ENCODE peak calls at places on chromosomes 7 and 10, in seven cellular contexts. E, S, T, J, L, Y and O are unnamed samples.

GRCh38 chr7:1169409-1170368 is 9.7 kb upstream of the ZFAND2A start:
- DNase-seq in S (peak; percentile 80), J (peak; percentile 91), T (peak; percentile 96), L (peak; percentile 90), E (peak; percentile 61), Y (peak; percentile 36), O (peak; percentile 58)

GRCh38 chr10:42960491-42961155 is 116.2 kb upstream of the RET start:
- DNase-seq in J (no peak), L (peak; percentile 39), S (peak; percentile 19), T (peak; percentile 23), Y (peak; percentile 85), E (peak; percentile 71), O (no peak)

GRCh38 chr7:106216517-106217088 is 68.2 kb downstream of the NAMPT start:
- DNase-seq in T (peak; percentile 52), L (no peak), J (no peak), E (peak; percentile 89), Y (peak; percentile 99), S (peak; percentile 51), O (no peak)

GRCh38 chr10:110802551-110803238 is 69.0 kb upstream of the PDCD4 start:
- DNase-seq in J (peak; percentile 11), S (peak; percentile 86), Y (no peak), L (peak; percentile 79), E (peak; percentile 81), T (peak; percentile 88), O (peak; percentile 78)

GRCh38 chr10:74863508-74863907 is 37.1 kb downstream of the KAT6B start:
- DNase-seq in L (no peak), Y (no peak), T (no peak), S (no peak), E (no peak), J (no peak), O (no peak)

GRCh38 chr7:6294839-6295238 is 22.4 kb upstream of the CYTH3 start:
- DNase-seq in Y (no peak), T (no peak), E (no peak), J (no peak), L (no peak), S (no peak), O (no peak)

GRCh38 chr7:152076324-152076821 is 50.9 kb downstream of the GALNT11 start:
- DNase-seq in L (no peak), S (no peak), Y (peak; percentile 31), T (peak; percentile 56), J (no peak), E (no peak), O (no peak)

GRCh38 chr10:126734957-126735356 is 64.5 kb upstream of the C10orf90 start:
- DNase-seq in Y (no peak), T (no peak), S (no peak), E (no peak), L (no peak), J (no peak), O (no peak)

GRCh38 chr7:84697506-84697905 is 489.4 kb downstream of the SEMA3D start:
- DNase-seq in E (peak; percentile 95), J (no peak), S (no peak), T (no peak), Y (peak; percentile 9), L (no peak), O (no peak)

GRCh38 chr10:91349381-91349780 is 60.8 kb upstream of the HECTD2 start:
- DNase-seq in S (peak; percentile 16), E (peak; percentile 94), L (no peak), J (no peak), Y (no peak), T (no peak), O (no peak)

GRCh38 chr10:72257051-72257892 is 16.5 kb upstream of the DDIT4 start:
- DNase-seq in Y (no peak), L (no peak), S (no peak), E (no peak), J (no peak), T (peak; percentile 68), O (no peak)

GRCh38 chr10:72258617-72259016 is 15.1 kb upstream of the DDIT4 start:
- DNase-seq in S (no peak), T (no peak), L (no peak), Y (no peak), J (no peak), E (no peak), O (no peak)

GRCh38 chr10:72253002-72253401 is 20.7 kb upstream of the DDIT4 start:
- DNase-seq in J (no peak), L (no peak), T (no peak), Y (no peak), E (no peak), S (no peak), O (no peak)

GRCh38 chr10:72254891-72255568 is 18.7 kb upstream of the DDIT4 start:
- DNase-seq in T (peak; percentile 94), J (no peak), S (peak; percentile 87), E (peak; percentile 73), Y (no peak), L (peak; percentile 89), O (peak; percentile 95)

GRCh38 chr10:72255977-72256729 is 17.6 kb upstream of the DDIT4 start:
- DNase-seq in Y (no peak), E (no peak), S (no peak), J (no peak), L (no peak), T (no peak), O (no peak)
- H3K27ac ChIP-seq in Y (no peak overlapping the region), E (no peak overlapping the region), S (peak overlapping the region; percentile 89), J (no peak overlapping the region), L (peak overlapping the region; percentile 80), T (peak overlapping the region; percentile 76), O (peak overlapping the region; percentile 100)

GRCh38 chr7:131431289-131431688 is 103.6 kb downstream of the MKLN1 start:
- DNase-seq in T (no peak), E (peak; percentile 31), S (peak; percentile 44), J (no peak), Y (peak; percentile 64), L (no peak), O (no peak)
- H3K27ac ChIP-seq in T (no peak overlapping the region), E (no peak overlapping the region), S (peak overlapping the region; percentile 18), J (no peak overlapping the region), Y (no peak overlapping the region), L (no peak overlapping the region), O (peak overlapping the region; percentile 89)

DNA sequence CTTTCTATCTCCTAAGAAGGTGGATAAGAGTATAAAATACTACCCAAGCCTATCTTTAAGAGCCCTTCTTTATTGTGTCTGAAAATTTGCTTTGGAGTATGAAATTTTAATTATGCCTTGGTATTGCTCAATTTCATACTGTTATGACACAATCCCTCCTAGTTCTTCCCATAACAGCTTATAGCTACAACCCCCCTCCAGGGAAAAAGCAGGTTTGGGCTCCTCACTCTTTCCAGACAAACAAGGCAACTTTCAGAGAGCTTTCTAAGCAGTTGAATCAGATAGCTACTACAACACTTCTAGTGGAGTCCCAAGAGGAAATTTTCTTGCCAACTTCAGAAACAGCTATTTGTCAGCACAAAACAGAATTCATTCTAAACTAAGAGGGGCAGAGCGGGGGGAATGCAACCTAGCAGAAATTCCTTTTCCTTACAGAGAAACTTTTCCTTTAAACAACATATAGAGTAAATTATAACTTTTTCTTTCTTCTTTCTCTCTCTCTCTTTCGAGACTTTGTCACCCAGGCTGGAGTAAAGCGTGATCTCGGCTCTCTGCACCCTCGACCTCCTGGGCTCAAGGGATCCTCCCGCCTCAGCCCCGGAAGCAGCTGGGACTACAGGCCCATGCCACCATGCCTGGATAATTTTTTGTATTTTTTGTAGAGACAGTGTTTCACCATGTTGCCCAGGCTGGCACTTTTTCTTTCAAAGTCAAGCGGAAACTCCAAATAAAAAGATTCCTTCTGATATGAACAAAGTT is 26.0 kb upstream of the JMJD1C start:
- DNase-seq in S (peak; percentile 40), J (no peak), Y (peak; percentile 83), E (peak; percentile 66), T (no peak), L (no peak), O (no peak)
- H3K27ac ChIP-seq in S (peak overlapping the region; percentile 39), J (no peak overlapping the region), Y (peak overlapping the region; percentile 84), E (peak overlapping the region; percentile 75), T (no peak overlapping the region), L (peak overlapping the region; percentile 66), O (no peak overlapping the region)

GRCh38 chr10:45582386-45582781 is 90.2 kb downstream of the ZFAND4 start:
- DNase-seq in T (no peak), L (no peak), J (no peak), E (no peak), Y (no peak), S (no peak), O (no peak)
- H3K27ac ChIP-seq in T (no peak overlapping the region), L (no peak overlapping the region), J (no peak overlapping the region), E (no peak overlapping the region), Y (peak overlapping the region; percentile 42), S (no peak overlapping the region), O (no peak overlapping the region)

DNA sequence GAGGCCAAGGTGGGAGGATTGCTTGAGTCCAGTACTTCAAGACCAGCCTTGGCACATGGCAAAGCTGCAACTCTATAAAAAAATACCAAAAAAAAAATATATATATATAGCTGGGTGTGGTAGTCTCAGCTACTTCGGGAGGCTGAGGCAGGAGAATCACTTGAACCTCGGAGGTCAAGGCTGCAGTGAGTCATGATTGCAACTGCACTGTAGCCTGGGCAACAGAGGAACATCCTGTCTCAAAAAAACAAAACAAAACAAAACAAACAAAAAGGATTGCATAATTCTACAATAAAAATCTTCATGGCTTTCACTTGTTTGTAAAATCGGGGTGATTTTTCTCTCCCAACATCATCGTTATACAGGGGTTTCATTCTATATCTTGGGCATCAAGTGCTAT is 35.1 kb downstream of the GUSB start:
- DNase-seq in J (no peak), T (peak; percentile 56), S (no peak), E (peak; percentile 58), L (no peak), Y (peak; percentile 56), O (no peak)
- H3K27ac ChIP-seq in J (no peak overlapping the region), T (no peak overlapping the region), S (no peak overlapping the region), E (no peak overlapping the region), L (no peak overlapping the region), Y (peak overlapping the region; percentile 19), O (no peak overlapping the region)

GRCh38 chr7:100444311-100445278 is 8.3 kb upstream of the PPP1R35 start:
- DNase-seq in L (no peak), S (peak; percentile 71), J (no peak), T (peak; percentile 79), Y (no peak), E (peak; percentile 38), O (no peak)
- H3K27ac ChIP-seq in L (peak overlapping the region; percentile 76), S (peak overlapping the region; percentile 90), J (no peak overlapping the region), T (peak overlapping the region; percentile 32), Y (no peak overlapping the region), E (peak overlapping the region; percentile 33), O (peak overlapping the region; percentile 76)

DNA sequence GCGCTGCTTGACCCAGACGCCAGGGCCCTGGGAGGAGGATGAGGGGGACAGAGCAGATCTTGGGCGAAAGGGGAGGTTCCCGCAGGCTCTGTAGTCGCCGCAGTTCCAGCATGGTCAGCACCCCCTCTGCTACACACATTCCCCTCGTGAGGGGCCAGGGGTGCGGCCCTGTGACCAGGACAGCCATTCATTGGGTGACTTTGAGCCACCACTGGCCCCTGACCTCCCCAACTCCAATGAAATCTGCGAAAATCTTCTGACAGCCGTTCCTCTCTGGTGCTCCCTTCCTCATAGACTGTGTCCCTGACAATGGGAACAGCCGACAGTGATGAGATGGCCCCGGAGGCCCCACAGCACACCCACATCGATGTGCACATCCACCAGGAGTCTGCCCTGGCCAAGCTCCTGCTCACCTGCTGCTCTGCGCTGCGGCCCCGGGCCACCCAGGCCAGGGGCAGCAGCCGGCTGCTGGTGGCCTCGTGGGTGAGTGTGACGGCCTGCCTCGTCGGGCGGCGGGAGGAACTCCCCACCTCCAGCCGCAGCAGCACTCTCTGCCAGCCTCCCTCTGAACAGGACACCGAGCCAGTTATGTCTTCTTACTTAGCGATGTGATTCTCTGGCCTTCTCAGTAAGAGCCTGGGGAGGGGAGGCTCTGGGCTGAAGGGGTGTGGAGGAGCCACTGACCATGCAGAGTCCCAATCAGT is 825 bp downstream of the TMEM176A start:
- DNase-seq in S (no peak), Y (no peak), L (no peak), T (no peak), E (no peak), J (no peak), O (no peak)
- H3K27ac ChIP-seq in S (no peak overlapping the region), Y (no peak overlapping the region), L (peak overlapping the region; percentile 72), T (peak overlapping the region; percentile 92), E (no peak overlapping the region), J (no peak overlapping the region), O (no peak overlapping the region)